ENCODE peak calls at places on chromosomes 7 and 10, in five cellular contexts. R is IMR-90, Z is H9, N is neuronal stem cell, J is H1. V is an unnamed sample. For H3K27me3 and H3K79me1, the result is how much of the 10 kb centered on the place peaks cover.

GRCh38 chr10:113126506-113127192 is 176.6 kb downstream of the TCF7L2 start:
- DNase-seq in R (peak), Z (peak), N (peak), J (peak), V (peak)

GRCh38 chr7:5528071-5528814 is 104.6 kb upstream of the TNRC18 start:
- DNase-seq in R (peak), Z (no peak), N (no peak), J (peak), V (no peak)

GRCh38 chr7:158647475-158647792 is 57.2 kb downstream of the NCAPG2 start:
- DNase-seq in R (no peak), Z (no peak), N (no peak), J (no peak), V (no peak)

GRCh38 chr10:3096149-3096548 is 28.8 kb downstream of the PFKP start:
- DNase-seq in R (no peak), Z (no peak), N (no peak), J (no peak), V (no peak)

GRCh38 chr7:200290-200689 is 7.9 kb downstream of the FAM20C start:
- DNase-seq in R (no peak), Z (peak), N (no peak), J (no peak), V (peak)

GRCh38 chr7:142867398-142868187 is 12.7 kb downstream of the EPHB6 start:
- DNase-seq in R (no peak), Z (peak), N (no peak), J (peak), V (no peak)

GRCh38 chr10:75238182-75239180 is 2.7 kb upstream of the COMTD1 start:
- DNase-seq in R (no peak), Z (peak), N (no peak), J (no peak), V (peak)

GRCh38 chr7:98322331-98323260 is 41.1 kb downstream of the BRI3 start:
- DNase-seq in R (no peak), Z (peak), N (no peak), J (no peak), V (peak)

GRCh38 chr10:90644165-90644564 is 213.7 kb downstream of the HTR7 start:
- DNase-seq in R (no peak), Z (no peak), N (no peak), J (no peak), V (no peak)

GRCh38 chr7:129864042-129864441 is 88.7 kb downstream of the UBE2H start:
- DNase-seq in R (no peak), Z (no peak), N (no peak), J (no peak), V (no peak)

GRCh38 chr10:16964571-16965241 is 147.5 kb upstream of the RSU1 start:
- DNase-seq in R (no peak), Z (no peak), N (no peak), J (no peak), V (no peak)

GRCh38 chr10:127036987-127037386 is 131.8 kb downstream of the DOCK1 start:
- DNase-seq in R (no peak), Z (no peak), N (no peak), J (no peak), V (no peak)

GRCh38 chr7:158474488-158474887 is 113.1 kb downstream of the PTPRN2 start:
- DNase-seq in R (no peak), Z (no peak), N (no peak), J (no peak), V (no peak)

GRCh38 chr10:91590142-91590903 is 42.5 kb downstream of the PPP1R3C start:
- DNase-seq in R (peak), Z (no peak), N (no peak), J (no peak), V (no peak)

GRCh38 chr10:28036587-28036986 is 37.7 kb upstream of the ODAD2 start:
- DNase-seq in R (peak), Z (no peak), N (no peak), J (no peak), V (no peak)

GRCh38 chr10:113096111-113097045 is 146.3 kb downstream of the TCF7L2 start:
- DNase-seq in R (no peak), Z (peak), N (no peak), J (no peak), V (no peak)

GRCh38 chr10:133474833-133475734 is 21.3 kb downstream of the SCART1 start:
- DNase-seq in R (no peak), Z (no peak), N (no peak), J (no peak), V (no peak)

GRCh38 chr7:2962860-2963259 is 80.8 kb downstream of the CARD11 start:
- DNase-seq in R (no peak), Z (no peak), N (no peak), J (no peak), V (no peak)

GRCh38 chr7:21805793-21806192 is 139.9 kb downstream of the CDCA7L start:
- DNase-seq in R (no peak), Z (no peak), N (no peak), J (no peak), V (no peak)

GRCh38 chr7:2637505-2638223 is 5.9 kb downstream of the TTYH3 start:
- DNase-seq in R (no peak), Z (no peak), N (no peak), J (no peak), V (no peak)

GRCh38 chr10:18313626-18314025 is 173.4 kb downstream of the CACNB2 start:
- DNase-seq in R (no peak), Z (no peak), N (no peak), J (no peak), V (no peak)

GRCh38 chr10:48670978-48671913 is 13.4 kb upstream of the WDFY4 start:
- DNase-seq in R (no peak), Z (peak), N (peak), J (peak), V (peak)

GRCh38 chr10:3048114-3049019 is 19.0 kb upstream of the PFKP start:
- DNase-seq in R (peak), Z (peak), N (no peak), J (no peak), V (peak)

GRCh38 chr7:68509603-68510002 is 1088.7 kb upstream of the AUTS2 start:
- DNase-seq in R (no peak), Z (no peak), N (no peak), J (no peak), V (no peak)

GRCh38 chr10:44745920-44746319 is 165.2 kb upstream of the TMEM72 start:
- DNase-seq in R (no peak), Z (no peak), N (no peak), J (no peak), V (peak)

GRCh38 chr7:17781491-17782215 is 158.6 kb downstream of the SNX13 start:
- DNase-seq in R (peak), Z (no peak), N (no peak), J (no peak), V (no peak)

GRCh38 chr10:130877131-130877530 is 434.4 kb downstream of the TCERG1L start:
- DNase-seq in R (no peak), Z (no peak), N (no peak), J (no peak), V (no peak)

GRCh38 chr7:46679671-46680070 is 758.6 kb upstream of the IGFBP3 start:
- DNase-seq in R (no peak), Z (no peak), N (no peak), J (no peak), V (no peak)

DNA sequence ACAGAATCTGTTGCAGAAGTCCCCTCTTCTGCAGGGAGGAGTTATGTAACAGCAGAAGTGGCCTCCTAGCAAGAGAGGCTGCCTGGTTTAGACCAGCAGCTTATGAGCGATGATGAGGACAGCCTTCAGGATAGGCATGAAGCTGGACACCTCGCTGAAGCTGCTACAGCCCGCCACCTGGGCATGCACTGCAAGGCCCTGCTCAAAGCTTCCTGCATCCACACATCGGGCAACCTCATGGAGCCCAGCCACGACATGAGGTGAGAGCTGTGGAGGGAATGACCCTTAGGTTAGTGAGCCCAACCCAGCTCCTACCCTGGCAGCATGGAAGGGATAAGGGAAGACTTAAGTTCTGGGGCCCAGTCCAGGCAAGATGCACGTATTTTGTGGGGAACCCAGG is 24.7 kb downstream of the WNT8B start:
- DNase-seq in R (no peak), Z (no peak), N (no peak), J (no peak), V (no peak)
- H2BK5ac ChIP-seq in R (no peak), Z (no peak), N (no peak), J (no peak), V (no peak)

DNA sequence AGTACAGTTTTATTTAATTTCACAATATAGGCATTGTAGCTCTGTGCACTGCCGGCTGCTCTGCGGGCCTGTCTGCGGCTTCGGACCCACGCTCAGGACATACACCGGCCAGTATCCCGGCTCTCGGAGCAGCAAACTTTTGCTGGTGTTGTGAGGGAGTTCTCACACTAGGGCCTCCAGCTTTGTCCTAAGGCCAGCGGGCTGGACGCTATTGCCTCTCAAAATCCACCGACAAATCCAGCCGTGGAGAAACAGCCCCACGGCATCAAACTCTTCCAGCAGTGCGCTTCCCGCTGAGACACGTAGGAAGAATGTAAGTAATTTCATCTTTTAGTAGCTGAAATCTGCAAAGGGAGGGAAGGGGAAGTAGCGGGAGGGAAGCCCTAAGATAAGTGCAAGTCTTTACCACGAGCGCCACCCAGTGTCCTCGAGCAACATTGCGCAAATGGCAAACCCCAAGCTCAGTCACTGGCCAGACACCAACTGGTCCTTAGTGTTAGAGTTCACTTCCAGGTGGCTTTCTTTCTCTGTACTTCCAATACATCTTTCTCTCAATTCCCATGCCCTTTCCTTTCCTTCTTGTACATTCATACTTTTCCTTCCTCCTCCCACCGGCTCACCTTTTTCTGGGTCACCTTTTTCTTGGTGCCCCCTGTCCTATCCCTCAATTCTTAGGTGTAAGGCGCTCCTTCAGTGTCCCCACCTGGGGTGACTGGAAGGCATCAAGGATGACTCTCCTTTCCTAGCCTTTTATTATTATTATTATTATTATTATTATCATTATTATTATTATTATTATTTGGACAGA is 3.0 kb upstream of the DLX5 start:
- DNase-seq in R (peak), Z (peak), N (peak), J (peak), V (peak)
- H3K27me3 ChIP-seq in R (under half), Z (under half), N (half or more), J (under half), V (under half)

GRCh38 chr10:5560844-5561703 is 36.3 kb downstream of the CALML3 start:
- DNase-seq in R (no peak), Z (no peak), N (no peak), J (no peak), V (no peak)

GRCh38 chr10:5563991-5564536 is 39.3 kb downstream of the CALML3 start:
- DNase-seq in R (peak), Z (no peak), N (no peak), J (no peak), V (no peak)

GRCh38 chr10:5560142-5560843 is 35.5 kb downstream of the CALML3 start:
- DNase-seq in R (no peak), Z (no peak), N (no peak), J (no peak), V (peak)

GRCh38 chr10:5563237-5563961 is 38.6 kb downstream of the CALML3 start:
- DNase-seq in R (no peak), Z (no peak), N (no peak), J (no peak), V (no peak)

GRCh38 chr10:5561704-5562645 is 37.2 kb downstream of the CALML3 start:
- DNase-seq in R (no peak), Z (no peak), N (no peak), J (no peak), V (no peak)
- H3K79me1 ChIP-seq in R (under half), Z (under half), N (under half), J (under half), V (under half)

DNA sequence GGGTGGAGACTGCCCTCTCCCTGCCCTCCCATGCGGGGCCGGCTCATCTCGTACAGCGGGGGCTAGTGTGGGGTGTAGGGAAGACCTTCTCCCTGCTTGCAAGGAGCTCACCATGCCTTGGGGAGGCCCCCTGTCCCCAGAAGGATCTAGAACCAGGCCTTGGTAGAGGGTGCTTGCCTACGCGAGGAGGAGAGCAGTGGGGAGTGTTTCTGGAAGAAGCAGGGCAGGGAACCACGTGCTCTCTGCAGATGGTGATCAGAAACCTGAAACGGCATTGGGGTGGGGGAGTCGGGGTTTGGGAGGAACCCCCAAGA is 2.7 kb downstream of the MAFK start:
- DNase-seq in R (no peak), Z (no peak), N (no peak), J (no peak), V (no peak)
- H2BK5ac ChIP-seq in R (peak), Z (no peak), N (no peak), J (peak), V (no peak)

GRCh38 chr10:58087896-58088295 is 179.8 kb downstream of the IPMK start:
- DNase-seq in R (no peak), Z (no peak), N (no peak), J (no peak), V (no peak)
- H3K27me3 ChIP-seq in R (under half), Z (under half), N (under half), J (under half), V (under half)